ENCODE peak calls at places on chromosomes 1 and 21, in five cellular contexts. F, P, Q, A and S are unnamed samples.

GRCh38 chr1:16220101-16220500 is 7.6 kb upstream of the ARHGEF19 start:
- DNase-seq in Q (no peak), A (no peak), P (no peak), F (no peak), S (no peak)

GRCh38 chr1:110291241-110292030 is 47.7 kb upstream of the RBM15 start:
- DNase-seq in A (no peak), P (no peak), Q (peak; percentile 30), F (no peak), S (no peak)

GRCh38 chr1:86546787-86547221 is at the start of gene CLCA4:
- DNase-seq in Q (no peak), F (no peak), A (no peak), P (no peak), S (no peak)

GRCh38 chr1:25954371-25954938 is 43.4 kb downstream of the PAFAH2 start:
- DNase-seq in P (no peak), F (no peak), A (no peak), Q (no peak), S (no peak)

GRCh38 chr1:199843856-199844255 is 183.7 kb upstream of the NR5A2 start:
- DNase-seq in P (no peak), A (no peak), F (no peak), Q (no peak), S (no peak)

GRCh38 chr1:103194060-103194459 is 85.7 kb upstream of the COL11A1 start:
- DNase-seq in Q (no peak), P (no peak), F (no peak), A (no peak), S (no peak)

GRCh38 chr1:160125761-160126160 is 10.2 kb downstream of the ATP1A2 start:
- DNase-seq in F (peak; percentile 3), P (no peak), A (no peak), Q (no peak), S (no peak)

GRCh38 chr1:166080965-166081870 is 85.6 kb downstream of the FAM78B start:
- DNase-seq in Q (no peak), F (no peak), A (no peak), P (no peak), S (no peak)

GRCh38 chr1:182473553-182473952 is 23.6 kb downstream of the RGSL1 start:
- DNase-seq in Q (no peak), A (no peak), F (no peak), P (no peak), S (no peak)

GRCh38 chr1:172359531-172359991 is 60.9 kb upstream of the C1orf105 start:
- DNase-seq in A (no peak), P (no peak), F (peak; percentile 61), Q (peak; percentile 69), S (no peak)

GRCh38 chr1:36365310-36365895 is 20.3 kb downstream of the STK40 start:
- DNase-seq in F (no peak), A (no peak), Q (peak; percentile 73), P (peak; percentile 30), S (no peak)

GRCh38 chr1:225617479-225617878 is 35.4 kb downstream of the ENAH start:
- DNase-seq in F (no peak), P (no peak), Q (no peak), A (no peak), S (no peak)

GRCh38 chr1:86156571-86157455 is at the start of gene COL24A1:
- DNase-seq in F (no peak), P (peak; percentile 35), Q (no peak), A (peak; percentile 55), S (no peak)

GRCh38 chr1:174768949-174769348 is 230.8 kb upstream of the CACYBP start:
- DNase-seq in F (no peak), P (no peak), A (no peak), Q (no peak), S (no peak)

GRCh38 chr1:32701951-32702598 is 495 bp downstream of the SYNC start:
- DNase-seq in A (no peak), P (no peak), Q (peak; percentile 66), F (no peak), S (no peak)

GRCh38 chr1:36068866-36069265 is 15.0 kb upstream of the TEKT2 start:
- DNase-seq in F (no peak), Q (no peak), P (no peak), A (no peak), S (no peak)

GRCh38 chr1:40612345-40612831 is 53.1 kb downstream of the RIMS3 start:
- DNase-seq in A (peak; percentile 76), F (peak; percentile 20), P (no peak), Q (peak; percentile 32), S (peak; percentile 38)

GRCh38 chr21:41894922-41895557 is 15.9 kb upstream of the PRDM15 start:
- DNase-seq in A (no peak), Q (no peak), F (no peak), P (no peak), S (no peak)

GRCh38 chr1:201982923-201983805 is 716 bp downstream of the RNPEP start:
- DNase-seq in A (peak; percentile 78), P (peak; percentile 48), Q (no peak), F (no peak), S (no peak)

GRCh38 chr1:150557065-150557600 is 7.9 kb downstream of the ADAMTSL4 start:
- DNase-seq in P (no peak), F (no peak), A (no peak), Q (no peak), S (no peak)

GRCh38 chr1:41455479-41456271 is 28.8 kb downstream of the EDN2 start:
- DNase-seq in P (peak; percentile 15), F (no peak), A (no peak), Q (peak; percentile 100), S (no peak)

GRCh38 chr1:52413410-52414104 is 9.2 kb downstream of the PRPF38A start:
- DNase-seq in Q (no peak), A (no peak), P (no peak), F (no peak), S (no peak)

GRCh38 chr1:8285103-8285502 is 32.8 kb upstream of the SLC45A1 start:
- DNase-seq in Q (no peak), P (no peak), A (no peak), F (no peak), S (no peak)

GRCh38 chr21:36185498-36185897 is 28.9 kb downstream of the DOP1B start:
- DNase-seq in Q (no peak), F (no peak), A (no peak), P (no peak), S (no peak)

GRCh38 chr1:58657082-58657481 is 42.8 kb downstream of the MYSM1 start:
- DNase-seq in A (no peak), Q (no peak), F (no peak), P (no peak), S (no peak)

GRCh38 chr1:38052750-38053415 is 6.3 kb upstream of the POU3F1 start:
- DNase-seq in F (no peak), P (no peak), Q (no peak), A (no peak), S (peak; percentile 25)

GRCh38 chr1:99004270-99005141 is at the start of gene PLPPR5:
- DNase-seq in A (peak; percentile 59), P (peak; percentile 46), Q (peak; percentile 25), F (no peak), S (no peak)

GRCh38 chr21:45001134-45002095 is 61.6 kb downstream of the SLX9 start:
- DNase-seq in P (peak; percentile 17), F (peak; percentile 41), Q (no peak), A (no peak), S (no peak)

GRCh38 chr1:156365754-156366153 is 3.3 kb upstream of the RHBG start:
- DNase-seq in P (no peak), Q (no peak), A (no peak), F (no peak), S (no peak)

GRCh38 chr1:160118928-160119327 is 3.4 kb downstream of the ATP1A2 start:
- DNase-seq in P (no peak), A (no peak), F (no peak), Q (no peak), S (no peak)

GRCh38 chr1:228004331-228004871 is 2.4 kb upstream of the WNT3A start:
- DNase-seq in F (no peak), Q (no peak), A (peak; percentile 57), P (no peak), S (no peak)

GRCh38 chr21:44957047-44957831 is 17.4 kb downstream of the SLX9 start:
- DNase-seq in P (no peak), A (no peak), F (no peak), Q (no peak), S (no peak)

GRCh38 chr1:226762988-226763740 is 24.1 kb upstream of the ITPKB start:
- DNase-seq in A (no peak), F (no peak), P (no peak), Q (no peak), S (no peak)